ENCODE peak calls at places on chromosomes 1 and 21, in seven cellular contexts. A, T, V, Q, O, K and N are unnamed samples.

GRCh38 chr1:3135073-3135745 is 66.2 kb downstream of the PRDM16 start:
- DNase-seq in Q (no peak), O (no peak), T (no peak), A (peak; percentile 80), K (no peak), V (no peak), N (no peak)

GRCh38 chr1:43402055-43402865 is 12.6 kb downstream of the SZT2 start:
- DNase-seq in Q (no peak), A (no peak), V (no peak), T (no peak), K (no peak), O (no peak), N (peak; percentile 52)

GRCh38 chr1:87478231-87478630 is 149.6 kb downstream of the LMO4 start:
- DNase-seq in T (peak; percentile 15), V (peak; percentile 34), Q (peak; percentile 14), A (peak; percentile 26), O (no peak), K (no peak), N (peak; percentile 4)

GRCh38 chr1:2322065-2322571 is 69.2 kb downstream of the MORN1 start:
- DNase-seq in K (no peak), O (no peak), T (peak; percentile 76), V (peak; percentile 80), Q (peak; percentile 60), A (peak; percentile 60), N (no peak)

GRCh38 chr1:226964068-226964425 is 24.0 kb downstream of the COQ8A start:
- DNase-seq in Q (no peak), T (no peak), A (no peak), O (no peak), V (no peak), K (no peak), N (no peak)

GRCh38 chr1:91884459-91885290 is 1.3 kb downstream of the TGFBR3 start:
- DNase-seq in V (peak; percentile 24), Q (peak; percentile 35), T (peak; percentile 36), O (no peak), K (peak; percentile 78), A (peak; percentile 61), N (no peak)

GRCh38 chr1:223628233-223628632 is 37.3 kb downstream of the CAPN8 start:
- DNase-seq in T (peak; percentile 86), O (peak; percentile 34), V (peak; percentile 12), A (peak; percentile 70), K (no peak), Q (peak; percentile 48), N (peak; percentile 70)

GRCh38 chr1:94081566-94082344 is 39.2 kb downstream of the ABCA4 start:
- DNase-seq in A (no peak), V (peak; percentile 91), Q (no peak), K (no peak), O (no peak), T (no peak), N (no peak)

GRCh38 chr1:159879977-159880376 is 17.5 kb upstream of the VSIG8 start:
- DNase-seq in V (peak; percentile 87), K (no peak), T (no peak), A (no peak), O (no peak), Q (no peak), N (peak; percentile 82)

GRCh38 chr1:213374369-213374768 is 323.3 kb downstream of the RPS6KC1 start:
- DNase-seq in A (peak; percentile 74), K (no peak), O (peak; percentile 38), V (peak; percentile 32), Q (peak; percentile 59), T (peak; percentile 69), N (peak; percentile 33)

GRCh38 chr1:110824192-110824591 is 48.8 kb upstream of the CD53 start:
- DNase-seq in K (peak; percentile 44), T (no peak), V (no peak), A (no peak), Q (no peak), O (no peak), N (no peak)

GRCh38 chr1:12436817-12437599 is 181.0 kb downstream of the DHRS3 start:
- DNase-seq in V (peak; percentile 84), Q (no peak), T (no peak), O (no peak), K (no peak), A (no peak), N (no peak)

GRCh38 chr1:109279615-109280278 is 3.2 kb downstream of the PSRC1 start:
- DNase-seq in V (no peak), A (no peak), Q (no peak), T (peak; percentile 71), K (no peak), O (no peak), N (no peak)

GRCh38 chr1:32988665-32989064 is 24.1 kb upstream of the RNF19B start:
- DNase-seq in Q (no peak), K (no peak), T (no peak), A (no peak), O (no peak), V (peak; percentile 94), N (no peak)

GRCh38 chr1:33342041-33342723 is 21.3 kb upstream of the A3GALT2 start:
- DNase-seq in V (peak; percentile 99), O (no peak), Q (peak; percentile 77), A (peak; percentile 93), T (peak; percentile 56), K (no peak), N (no peak)

GRCh38 chr1:180971273-180971997 is 51.2 kb downstream of the STX6 start:
- DNase-seq in Q (no peak), T (no peak), V (no peak), K (no peak), A (no peak), O (no peak), N (no peak)

GRCh38 chr1:109535481-109535880 is 4.2 kb upstream of the GPR61 start:
- DNase-seq in O (no peak), V (no peak), K (no peak), T (no peak), A (no peak), Q (no peak), N (no peak)

GRCh38 chr1:12496154-12496961 is 121.7 kb downstream of the DHRS3 start:
- DNase-seq in T (peak; percentile 65), V (no peak), Q (no peak), O (no peak), A (peak; percentile 62), K (no peak), N (peak; percentile 48)

GRCh38 chr1:59150537-59151386 is 146.1 kb upstream of the FGGY start:
- DNase-seq in K (no peak), O (no peak), A (peak; percentile 44), V (peak; percentile 100), Q (peak; percentile 68), T (peak; percentile 68), N (no peak)

GRCh38 chr1:218481116-218481775 is 136.1 kb downstream of the TGFB2 start:
- DNase-seq in O (no peak), T (no peak), Q (no peak), K (no peak), A (no peak), V (peak; percentile 53), N (no peak)

GRCh38 chr1:116433283-116434257 is 60.5 kb downstream of the ATP1A1 start:
- DNase-seq in O (no peak), Q (peak; percentile 60), A (peak; percentile 74), K (no peak), V (peak; percentile 59), T (peak; percentile 95), N (peak; percentile 50)

GRCh38 chr1:34108711-34109110 is 56.3 kb downstream of the CSMD2 start:
- DNase-seq in V (no peak), A (no peak), K (no peak), O (no peak), T (no peak), Q (no peak), N (no peak)

GRCh38 chr21:42547906-42548365 is 34.3 kb downstream of the SLC37A1 start:
- DNase-seq in A (no peak), T (no peak), K (no peak), O (no peak), Q (no peak), V (no peak), N (no peak)

GRCh38 chr1:116769561-116769977 is 15.3 kb downstream of the CD2 start:
- DNase-seq in O (no peak), A (no peak), V (no peak), T (no peak), K (no peak), Q (peak; percentile 37), N (no peak)

GRCh38 chr1:212366901-212367300 is 47.8 kb downstream of the PACC1 start:
- DNase-seq in O (no peak), A (no peak), T (no peak), V (peak; percentile 49), K (no peak), Q (no peak), N (no peak)

GRCh38 chr1:209815931-209816338 is 10.0 kb upstream of the IRF6 start:
- DNase-seq in A (no peak), Q (no peak), V (no peak), K (no peak), O (no peak), T (no peak), N (no peak)

GRCh38 chr1:9577423-9577822 is 11.3 kb upstream of the TMEM201 start:
- DNase-seq in K (no peak), Q (no peak), A (no peak), O (no peak), T (no peak), V (no peak), N (no peak)
- TF ChIP-seq POLR2A in K (no peak), Q (no peak), A (no peak), O (no peak), T (no peak), V (no peak), N (no peak)

GRCh38 chr1:27031235-27032118 is 18.8 kb upstream of the TENT5B start:
- DNase-seq in V (peak; percentile 67), O (no peak), Q (peak; percentile 89), K (peak; percentile 83), T (peak; percentile 85), A (peak; percentile 91), N (no peak)
- TF ChIP-seq POLR2A in V (no peak), O (no peak), Q (peak; percentile 30), K (no peak), T (no peak), A (peak; percentile 54), N (no peak)

DNA sequence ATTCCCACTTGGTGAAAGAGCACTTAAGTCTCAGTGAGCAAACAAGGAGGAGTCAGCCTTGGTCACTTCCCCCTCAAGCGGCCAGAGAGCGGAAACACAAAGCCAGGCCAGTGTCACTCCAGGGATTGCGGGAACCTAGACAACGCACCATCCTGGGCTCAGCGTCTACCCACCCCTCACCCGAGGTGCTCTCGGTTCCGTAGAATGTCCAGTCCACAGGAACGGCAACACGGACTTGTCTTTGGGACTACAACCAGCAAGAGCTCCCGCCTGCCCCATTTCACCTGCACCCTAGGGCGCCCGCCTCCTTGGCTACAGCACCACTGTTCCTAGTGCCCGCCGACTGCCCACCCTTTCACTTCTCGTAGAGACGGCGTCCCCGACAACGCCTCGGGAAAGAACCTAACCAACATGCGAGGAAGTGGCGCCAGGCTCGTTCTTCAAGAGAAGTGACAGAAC is 511 bp downstream of the GDAP2 start:
- DNase-seq in V (peak; percentile 63), A (peak; percentile 72), Q (peak; percentile 67), O (peak; percentile 6), T (peak; percentile 83), K (no peak), N (peak; percentile 72)
- TF ChIP-seq POLR2A in V (no peak), A (no peak), Q (no peak), O (no peak), T (no peak), K (no peak), N (no peak)

DNA sequence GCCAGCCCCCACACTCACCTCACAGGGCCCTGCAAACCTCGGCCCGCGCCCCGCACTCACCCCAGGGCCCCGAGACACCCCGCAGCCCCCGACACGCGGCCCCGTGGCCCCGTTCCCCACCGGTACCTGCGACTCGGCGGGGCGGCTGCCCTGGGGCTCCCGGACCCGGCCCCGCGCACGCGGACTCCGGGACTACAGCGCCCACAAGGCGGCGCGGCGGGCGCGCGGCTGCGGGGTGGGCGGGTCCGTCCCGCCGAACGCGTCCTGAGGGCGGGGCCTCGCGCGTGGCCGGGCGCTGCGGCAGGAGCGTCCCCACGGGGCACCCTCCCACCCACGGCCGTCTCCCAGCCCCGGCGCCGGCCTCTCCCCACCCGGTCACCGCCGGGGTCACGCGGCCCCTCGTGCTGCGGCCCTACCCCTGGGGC is at the start of gene SLC19A1:
- DNase-seq in Q (peak; percentile 78), T (peak; percentile 67), O (peak; percentile 98), A (peak; percentile 73), K (peak; percentile 96), V (peak; percentile 48), N (peak; percentile 80)
- TF ChIP-seq POLR2A in Q (no peak), T (no peak), O (no peak), A (no peak), K (no peak), V (no peak), N (no peak)